ENCODE peak calls at places on chromosomes 4 and X, in four cellular contexts. One of them, this sample, is unnamed.

GRCh38 chr4:139768913-139769312 is 103.3 kb downstream of the MGST2 start:
- DNase-seq in foreskin keratinocyte: peak
- DNase-seq in aorta: no peak
- DNase-seq in OCI-LY7: no peak
- DNase-seq in this sample: no peak

GRCh38 chrX:153945956-153946909 is 1.8 kb upstream of the RENBP start:
- DNase-seq in foreskin keratinocyte: no peak
- DNase-seq in aorta: no peak
- DNase-seq in OCI-LY7: no peak
- DNase-seq in this sample: no peak

GRCh38 chrX:108946531-108946930 is 210.2 kb upstream of the IRS4 start:
- DNase-seq in foreskin keratinocyte: no peak
- DNase-seq in aorta: no peak
- DNase-seq in OCI-LY7: no peak
- DNase-seq in this sample: no peak

GRCh38 chrX:132491191-132491590 is 2.4 kb upstream of the MBNL3 start:
- DNase-seq in foreskin keratinocyte: peak
- DNase-seq in aorta: no peak
- DNase-seq in OCI-LY7: peak
- DNase-seq in this sample: no peak

GRCh38 chr4:37644962-37645361 is 41.2 kb downstream of the RELL1 start:
- DNase-seq in foreskin keratinocyte: no peak
- DNase-seq in aorta: no peak
- DNase-seq in OCI-LY7: no peak
- DNase-seq in this sample: no peak

GRCh38 chr4:101157415-101158135 is 189.8 kb downstream of the PPP3CA start:
- DNase-seq in foreskin keratinocyte: no peak
- DNase-seq in aorta: no peak
- DNase-seq in OCI-LY7: no peak
- DNase-seq in this sample: no peak

GRCh38 chr4:165872443-165873297 is at the start of gene TLL1:
- DNase-seq in foreskin keratinocyte: peak
- DNase-seq in aorta: no peak
- DNase-seq in OCI-LY7: no peak
- DNase-seq in this sample: no peak

GRCh38 chr4:1244978-1245471 is 3.9 kb downstream of the CTBP1 start:
- DNase-seq in foreskin keratinocyte: no peak
- DNase-seq in aorta: no peak
- DNase-seq in OCI-LY7: no peak
- DNase-seq in this sample: no peak

GRCh38 chrX:101079223-101079622 is 544 bp downstream of the TMEM35A start:
- DNase-seq in foreskin keratinocyte: no peak
- DNase-seq in aorta: no peak
- DNase-seq in OCI-LY7: no peak
- DNase-seq in this sample: no peak

GRCh38 chr4:47263721-47264120 is 199.8 kb downstream of the COMMD8 start:
- DNase-seq in foreskin keratinocyte: no peak
- DNase-seq in aorta: no peak
- DNase-seq in OCI-LY7: no peak
- DNase-seq in this sample: no peak

GRCh38 chrX:12825801-12826200 is 34.6 kb downstream of the PRPS2 start:
- DNase-seq in foreskin keratinocyte: peak
- DNase-seq in aorta: no peak
- DNase-seq in OCI-LY7: no peak
- DNase-seq in this sample: no peak
- H3K27ac ChIP-seq in foreskin keratinocyte: no peak
- H3K27ac ChIP-seq in aorta: no peak
- H3K27ac ChIP-seq in OCI-LY7: no peak
- H3K27ac ChIP-seq in this sample: no peak

GRCh38 chr4:114729339-114729738 is 130.7 kb downstream of the UGT8 start:
- DNase-seq in foreskin keratinocyte: no peak
- DNase-seq in aorta: no peak
- DNase-seq in OCI-LY7: no peak
- DNase-seq in this sample: no peak
- H3K27ac ChIP-seq in foreskin keratinocyte: no peak
- H3K27ac ChIP-seq in aorta: no peak
- H3K27ac ChIP-seq in OCI-LY7: no peak
- H3K27ac ChIP-seq in this sample: no peak

GRCh38 chr4:157225096-157225495 is 4.6 kb downstream of the GRIA2 start:
- DNase-seq in foreskin keratinocyte: no peak
- DNase-seq in aorta: no peak
- DNase-seq in OCI-LY7: no peak
- DNase-seq in this sample: no peak
- H3K27ac ChIP-seq in foreskin keratinocyte: no peak
- H3K27ac ChIP-seq in aorta: peak
- H3K27ac ChIP-seq in OCI-LY7: no peak
- H3K27ac ChIP-seq in this sample: no peak

DNA sequence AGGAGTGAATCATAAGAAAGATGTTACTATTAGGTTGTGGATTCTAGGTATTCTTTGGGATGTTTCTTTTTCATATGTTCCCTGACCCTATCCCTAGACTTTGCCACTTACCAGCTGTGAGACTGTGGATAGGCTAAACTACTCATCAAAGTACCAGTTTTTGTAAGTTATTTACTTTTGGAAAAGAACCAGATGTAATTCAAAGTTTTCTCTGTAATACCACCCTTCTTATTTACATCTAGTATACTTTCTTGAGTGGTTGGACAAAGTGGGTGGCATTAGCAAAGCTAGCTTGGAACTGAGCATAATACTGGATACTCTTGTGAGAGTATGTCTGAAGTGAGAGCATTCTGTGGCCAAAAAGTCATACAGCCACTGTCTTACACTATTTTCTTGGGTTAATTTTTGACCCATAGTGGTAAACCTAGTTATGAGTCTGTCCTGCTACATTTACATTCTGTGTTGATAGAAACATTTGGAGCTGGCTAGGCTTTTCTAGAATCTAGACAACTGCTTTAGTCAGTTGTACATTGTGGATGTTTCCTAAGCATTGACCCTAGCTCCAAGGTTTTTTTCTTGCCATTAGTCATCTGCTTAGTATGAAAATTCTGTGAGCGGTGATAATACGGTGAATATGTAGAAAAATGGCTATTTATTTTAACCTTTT is 41.7 kb downstream of the KDM6A start:
- DNase-seq in foreskin keratinocyte: no peak
- DNase-seq in aorta: no peak
- DNase-seq in OCI-LY7: no peak
- DNase-seq in this sample: no peak
- H3K27ac ChIP-seq in foreskin keratinocyte: no peak
- H3K27ac ChIP-seq in aorta: no peak
- H3K27ac ChIP-seq in OCI-LY7: no peak
- H3K27ac ChIP-seq in this sample: peak